ENCODE peak calls at places on chromosomes 2 and 18, in six cellular contexts. One of them, this sample, is unnamed.

GRCh38 chr2:172213116-172213515 is 110.4 kb upstream of the DLX2 start:
- DNase-seq in HepG2: no peak
- DNase-seq in ovary: no peak
- DNase-seq in tibial nerve: no peak
- DNase-seq in K562: no peak
- DNase-seq in A549: no peak
- DNase-seq in this sample: no peak

GRCh38 chr2:133561045-133561852 is 7.0 kb downstream of the NCKAP5 start:
- DNase-seq in HepG2: peak
- DNase-seq in ovary: no peak
- DNase-seq in tibial nerve: no peak
- DNase-seq in K562: no peak
- DNase-seq in A549: no peak
- DNase-seq in this sample: no peak

GRCh38 chr2:203688798-203689197 is 17.6 kb upstream of the CD28 start:
- DNase-seq in HepG2: no peak
- DNase-seq in ovary: no peak
- DNase-seq in tibial nerve: peak
- DNase-seq in K562: no peak
- DNase-seq in A549: no peak
- DNase-seq in this sample: no peak

GRCh38 chr18:48475635-48476549 is 62.9 kb upstream of the CTIF start:
- DNase-seq in HepG2: peak
- DNase-seq in ovary: peak
- DNase-seq in tibial nerve: no peak
- DNase-seq in K562: peak
- DNase-seq in A549: peak
- DNase-seq in this sample: peak

GRCh38 chr2:233816771-233817170 is 37.6 kb downstream of the HJURP start:
- DNase-seq in HepG2: no peak
- DNase-seq in ovary: no peak
- DNase-seq in tibial nerve: no peak
- DNase-seq in K562: no peak
- DNase-seq in A549: no peak
- DNase-seq in this sample: no peak

GRCh38 chr2:179272406-179273192 is 8.0 kb upstream of the SESTD1 start:
- DNase-seq in HepG2: peak
- DNase-seq in ovary: no peak
- DNase-seq in tibial nerve: no peak
- DNase-seq in K562: no peak
- DNase-seq in A549: no peak
- DNase-seq in this sample: no peak

GRCh38 chr2:131584940-131585339 is 57.3 kb downstream of the CCDC74A start:
- DNase-seq in HepG2: no peak
- DNase-seq in ovary: no peak
- DNase-seq in tibial nerve: no peak
- DNase-seq in K562: no peak
- DNase-seq in A549: no peak
- DNase-seq in this sample: no peak

GRCh38 chr18:13376298-13376840 is 157.8 kb downstream of the LDLRAD4 start:
- DNase-seq in HepG2: no peak
- DNase-seq in ovary: no peak
- DNase-seq in tibial nerve: no peak
- DNase-seq in K562: no peak
- DNase-seq in A549: no peak
- DNase-seq in this sample: peak

GRCh38 chr18:55907352-55908045 is 319.5 kb upstream of the TCF4 start:
- DNase-seq in HepG2: no peak
- DNase-seq in ovary: no peak
- DNase-seq in tibial nerve: no peak
- DNase-seq in K562: no peak
- DNase-seq in A549: no peak
- DNase-seq in this sample: no peak

GRCh38 chr2:179447839-179448447 is 183.3 kb upstream of the SESTD1 start:
- DNase-seq in HepG2: no peak
- DNase-seq in ovary: no peak
- DNase-seq in tibial nerve: no peak
- DNase-seq in K562: no peak
- DNase-seq in A549: no peak
- DNase-seq in this sample: no peak

GRCh38 chr18:845152-845819 is 33.2 kb upstream of the YES1 start:
- DNase-seq in HepG2: peak
- DNase-seq in ovary: no peak
- DNase-seq in tibial nerve: no peak
- DNase-seq in K562: no peak
- DNase-seq in A549: peak
- DNase-seq in this sample: no peak

GRCh38 chr2:222756951-222757645 is 85.6 kb downstream of the MOGAT1 start:
- DNase-seq in HepG2: no peak
- DNase-seq in ovary: no peak
- DNase-seq in tibial nerve: no peak
- DNase-seq in K562: no peak
- DNase-seq in A549: peak
- DNase-seq in this sample: no peak

GRCh38 chr2:21443494-21444105 is 319.8 kb downstream of the TDRD15 start:
- DNase-seq in HepG2: no peak
- DNase-seq in ovary: no peak
- DNase-seq in tibial nerve: no peak
- DNase-seq in K562: no peak
- DNase-seq in A549: no peak
- DNase-seq in this sample: no peak

GRCh38 chr2:128316777-128317185 is 1.9 kb downstream of the HS6ST1 start:
- DNase-seq in HepG2: no peak
- DNase-seq in ovary: no peak
- DNase-seq in tibial nerve: no peak
- DNase-seq in K562: no peak
- DNase-seq in A549: no peak
- DNase-seq in this sample: no peak

GRCh38 chr2:64837925-64838641 is 151.1 kb upstream of the SLC1A4 start:
- DNase-seq in HepG2: no peak
- DNase-seq in ovary: no peak
- DNase-seq in tibial nerve: no peak
- DNase-seq in K562: no peak
- DNase-seq in A549: no peak
- DNase-seq in this sample: peak

GRCh38 chr2:219386532-219387280 is 1.0 kb downstream of the DNPEP start:
- DNase-seq in HepG2: no peak
- DNase-seq in ovary: no peak
- DNase-seq in tibial nerve: no peak
- DNase-seq in K562: no peak
- DNase-seq in A549: no peak
- DNase-seq in this sample: no peak

GRCh38 chr2:62326735-62327134 is 130.8 kb downstream of the B3GNT2 start:
- DNase-seq in HepG2: no peak
- DNase-seq in ovary: no peak
- DNase-seq in tibial nerve: no peak
- DNase-seq in K562: no peak
- DNase-seq in A549: no peak
- DNase-seq in this sample: no peak

GRCh38 chr18:76264073-76264472 is 231.0 kb downstream of the ZNF516 start:
- DNase-seq in HepG2: no peak
- DNase-seq in ovary: no peak
- DNase-seq in tibial nerve: no peak
- DNase-seq in K562: no peak
- DNase-seq in A549: no peak
- DNase-seq in this sample: no peak

GRCh38 chr2:10243926-10244270 is 58.8 kb upstream of the HPCAL1 start:
- DNase-seq in HepG2: no peak
- DNase-seq in ovary: no peak
- DNase-seq in tibial nerve: no peak
- DNase-seq in K562: no peak
- DNase-seq in A549: no peak
- DNase-seq in this sample: no peak

GRCh38 chr2:142588269-142588668 is 289.2 kb upstream of the KYNU start:
- DNase-seq in HepG2: no peak
- DNase-seq in ovary: no peak
- DNase-seq in tibial nerve: no peak
- DNase-seq in K562: no peak
- DNase-seq in A549: no peak
- DNase-seq in this sample: no peak

GRCh38 chr2:109377976-109378375 is 235.8 kb downstream of the SEPTIN10 start:
- DNase-seq in HepG2: no peak
- DNase-seq in ovary: no peak
- DNase-seq in tibial nerve: no peak
- DNase-seq in K562: no peak
- DNase-seq in A549: no peak
- DNase-seq in this sample: no peak

GRCh38 chr2:69237070-69237670 is 149.9 kb downstream of the GFPT1 start:
- DNase-seq in HepG2: no peak
- DNase-seq in ovary: no peak
- DNase-seq in tibial nerve: no peak
- DNase-seq in K562: no peak
- DNase-seq in A549: no peak
- DNase-seq in this sample: no peak

GRCh38 chr2:73494031-73494430 is 108.4 kb downstream of the ALMS1 start:
- DNase-seq in HepG2: peak
- DNase-seq in ovary: no peak
- DNase-seq in tibial nerve: no peak
- DNase-seq in K562: no peak
- DNase-seq in A549: peak
- DNase-seq in this sample: no peak

GRCh38 chr2:64288321-64288931 is 144.2 kb upstream of the PELI1 start:
- DNase-seq in HepG2: no peak
- DNase-seq in ovary: no peak
- DNase-seq in tibial nerve: no peak
- DNase-seq in K562: no peak
- DNase-seq in A549: no peak
- DNase-seq in this sample: no peak

GRCh38 chr2:204268458-204268857 is 276.8 kb upstream of the PARD3B start:
- DNase-seq in HepG2: no peak
- DNase-seq in ovary: no peak
- DNase-seq in tibial nerve: no peak
- DNase-seq in K562: no peak
- DNase-seq in A549: no peak
- DNase-seq in this sample: no peak

GRCh38 chr2:216430811-216431210 is 18.5 kb downstream of the SMARCAL1 start:
- DNase-seq in HepG2: no peak
- DNase-seq in ovary: no peak
- DNase-seq in tibial nerve: no peak
- DNase-seq in K562: no peak
- DNase-seq in A549: no peak
- DNase-seq in this sample: no peak

GRCh38 chr2:128290356-128290755 is 28.3 kb downstream of the HS6ST1 start:
- DNase-seq in HepG2: no peak
- DNase-seq in ovary: no peak
- DNase-seq in tibial nerve: no peak
- DNase-seq in K562: no peak
- DNase-seq in A549: no peak
- DNase-seq in this sample: no peak

GRCh38 chr2:174768557-174768956 is 4.3 kb upstream of the CHRNA1 start:
- DNase-seq in HepG2: no peak
- DNase-seq in ovary: no peak
- DNase-seq in tibial nerve: no peak
- DNase-seq in K562: no peak
- DNase-seq in A549: no peak
- DNase-seq in this sample: no peak

GRCh38 chr2:96527990-96528679 is 8.4 kb upstream of the ARID5A start:
- DNase-seq in HepG2: no peak
- DNase-seq in ovary: peak
- DNase-seq in tibial nerve: no peak
- DNase-seq in K562: no peak
- DNase-seq in A549: no peak
- DNase-seq in this sample: peak

GRCh38 chr18:79405019-79405780 is 9.5 kb downstream of the NFATC1 start:
- DNase-seq in HepG2: no peak
- DNase-seq in ovary: no peak
- DNase-seq in tibial nerve: no peak
- DNase-seq in K562: no peak
- DNase-seq in A549: no peak
- DNase-seq in this sample: no peak

GRCh38 chr2:4930704-4931103 is 761.5 kb upstream of the SOX11 start:
- DNase-seq in HepG2: no peak
- DNase-seq in ovary: no peak
- DNase-seq in tibial nerve: no peak
- DNase-seq in K562: no peak
- DNase-seq in A549: no peak
- DNase-seq in this sample: no peak
- TF ChIP-seq EP300 in HepG2: no peak
- TF ChIP-seq EP300 in ovary: no peak
- TF ChIP-seq EP300 in tibial nerve: no peak
- TF ChIP-seq EP300 in K562: no peak
- TF ChIP-seq EP300 in A549: no peak
- TF ChIP-seq EP300 in this sample: no peak

DNA sequence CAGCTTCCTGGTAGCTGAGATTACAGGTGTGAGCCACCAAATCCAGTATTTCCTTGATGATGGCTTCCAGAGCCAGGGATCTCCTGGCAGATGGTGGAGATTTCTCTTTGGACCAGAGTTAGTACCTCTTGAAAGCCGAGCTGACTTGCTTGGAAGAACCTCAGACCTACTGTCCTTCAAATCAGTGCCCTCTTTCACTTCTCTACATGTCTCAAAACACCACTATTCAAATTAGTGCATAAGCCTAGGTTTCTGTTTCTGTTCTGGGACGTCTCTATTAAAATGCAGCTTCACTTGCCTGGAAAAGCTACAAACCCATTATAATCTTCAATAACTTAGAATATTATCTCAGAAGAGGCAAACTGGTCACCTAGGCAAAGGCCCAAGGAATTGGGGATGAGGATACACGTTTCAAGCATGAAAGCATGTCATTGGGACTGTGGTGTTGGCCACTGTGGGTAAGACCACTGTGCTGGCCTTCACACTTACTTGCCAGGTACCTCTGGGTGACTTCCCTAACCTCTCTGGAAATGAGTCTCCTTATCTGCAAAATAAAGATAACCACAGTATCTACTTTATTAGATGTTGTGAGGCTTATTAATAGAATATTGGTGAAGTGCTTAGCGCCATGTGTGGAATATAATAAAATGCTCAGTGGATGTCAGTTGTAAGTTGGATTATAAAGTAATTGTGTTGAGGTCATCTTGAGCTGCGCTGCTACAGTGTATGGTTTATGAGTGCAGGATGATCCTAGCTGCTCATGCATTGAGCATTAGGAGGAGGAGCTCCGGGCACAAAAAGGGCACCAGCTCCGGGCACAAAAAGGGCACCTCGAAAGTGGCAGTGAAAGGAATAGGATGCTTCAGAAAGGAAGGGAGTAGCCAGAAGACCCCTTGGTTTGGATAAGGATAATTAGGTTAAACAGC is 84.5 kb downstream of the DOCK10 start:
- DNase-seq in HepG2: no peak
- DNase-seq in ovary: no peak
- DNase-seq in tibial nerve: no peak
- DNase-seq in K562: no peak
- DNase-seq in A549: no peak
- DNase-seq in this sample: no peak
- H3K27ac ChIP-seq in HepG2: no peak
- H3K27ac ChIP-seq in ovary: no peak
- H3K27ac ChIP-seq in tibial nerve: peak
- H3K27ac ChIP-seq in K562: no peak
- H3K27ac ChIP-seq in A549: no peak
- H3K27ac ChIP-seq in this sample: no peak

GRCh38 chr2:228084717-228085116 is 96.8 kb downstream of the SPHKAP start:
- DNase-seq in HepG2: no peak
- DNase-seq in ovary: no peak
- DNase-seq in tibial nerve: no peak
- DNase-seq in K562: no peak
- DNase-seq in A549: no peak
- DNase-seq in this sample: no peak
- TF ChIP-seq EP300 in HepG2: no peak
- TF ChIP-seq EP300 in ovary: no peak
- TF ChIP-seq EP300 in tibial nerve: no peak
- TF ChIP-seq EP300 in K562: no peak
- TF ChIP-seq EP300 in A549: no peak
- TF ChIP-seq EP300 in this sample: no peak

GRCh38 chr18:44599409-44599808 is 81.3 kb upstream of the SETBP1 start:
- DNase-seq in HepG2: no peak
- DNase-seq in ovary: peak
- DNase-seq in tibial nerve: no peak
- DNase-seq in K562: no peak
- DNase-seq in A549: no peak
- DNase-seq in this sample: no peak
- H3K27ac ChIP-seq in HepG2: no peak
- H3K27ac ChIP-seq in ovary: no peak
- H3K27ac ChIP-seq in tibial nerve: no peak
- H3K27ac ChIP-seq in K562: no peak
- H3K27ac ChIP-seq in A549: no peak
- H3K27ac ChIP-seq in this sample: no peak

This sample was measured in upper lobe of left lung.